ENCODE peak calls at places on chromosomes 7 and 10, in six cellular contexts. L is endodermal cell; R is activated CD4-positive, alpha-beta T cell treated with anti-CD3 and anti-CD28 coated beads, Interleukin-2, amount 50 U/mL, for 24 hours; E is stimulated activated CD4-positive, alpha-beta T cell treated with anti-CD3 and anti-CD28 coated beads, Interleukin-15, amount 100 ng/mL, for 1 hour; I is Karpas-422; A is nephron progenitor cell. K is an unnamed sample.

GRCh38 chr7:108051449-108051848 is 48.5 kb upstream of the LAMB1 start:
- DNase-seq in R (no peak), A (no peak), I (no peak), E (no peak), L (no peak), K (no peak)

GRCh38 chr10:129274928-129275474 is 192.0 kb upstream of the MGMT start:
- DNase-seq in E (no peak), L (peak), R (no peak), A (peak), I (peak), K (no peak)

GRCh38 chr10:23516530-23516929 is 77.7 kb downstream of the OTUD1 start:
- DNase-seq in A (peak), R (no peak), I (no peak), L (no peak), E (no peak), K (no peak)

GRCh38 chr7:1175967-1176851 is 16.2 kb upstream of the ZFAND2A start:
- DNase-seq in E (peak), A (peak), R (peak), L (peak), I (peak), K (peak)

GRCh38 chr7:143372070-143372469 is 9.1 kb upstream of the ZYX start:
- DNase-seq in R (peak), L (peak), A (no peak), E (no peak), I (no peak), K (peak)

GRCh38 chr10:132271458-132272011 is 36.2 kb downstream of the STK32C start:
- DNase-seq in I (no peak), E (no peak), R (no peak), A (no peak), L (no peak), K (no peak)

GRCh38 chr10:70656489-70656888 is 15.8 kb upstream of the ADAMTS14 start:
- DNase-seq in R (peak), L (no peak), A (no peak), I (peak), E (no peak), K (peak)

GRCh38 chr10:78763651-78764395 is 304.9 kb upstream of the ZMIZ1 start:
- DNase-seq in R (no peak), L (no peak), I (no peak), A (no peak), E (no peak), K (peak)

GRCh38 chr7:10022957-10023356 is 950.7 kb upstream of the PHF14 start:
- DNase-seq in I (no peak), E (no peak), R (no peak), A (peak), L (peak), K (no peak)

GRCh38 chr10:129971381-129972144 is 7.5 kb upstream of the EBF3 start:
- DNase-seq in E (no peak), A (peak), R (no peak), L (peak), I (peak), K (peak)

GRCh38 chr10:1939016-1939415 is 201.7 kb upstream of the ADARB2 start:
- DNase-seq in L (no peak), A (no peak), E (peak), R (peak), I (no peak), K (peak)

GRCh38 chr7:11203688-11204087 is 230.0 kb downstream of the PHF14 start:
- DNase-seq in L (no peak), E (no peak), R (no peak), I (no peak), A (peak), K (no peak)

GRCh38 chr10:115849197-115849596 is 423.8 kb downstream of the GFRA1 start:
- DNase-seq in L (no peak), E (no peak), A (no peak), R (no peak), I (no peak), K (no peak)

GRCh38 chr10:125694874-125695273 is 11.9 kb upstream of the TEX36 start:
- DNase-seq in R (no peak), I (no peak), A (no peak), L (no peak), E (no peak), K (no peak)

GRCh38 chr10:95341716-95342130 is 50.9 kb upstream of the PDLIM1 start:
- DNase-seq in E (no peak), A (no peak), I (no peak), R (no peak), L (no peak), K (no peak)

GRCh38 chr10:112811741-112812551 is 138.1 kb upstream of the TCF7L2 start:
- DNase-seq in R (no peak), E (no peak), L (peak), A (no peak), I (no peak), K (no peak)

GRCh38 chr7:16616542-16616941 is 29.0 kb downstream of the ANKMY2 start:
- DNase-seq in L (peak), R (no peak), I (no peak), E (no peak), A (no peak), K (no peak)

GRCh38 chr7:90622670-90623069 is 26.5 kb downstream of the CDK14 start:
- DNase-seq in I (no peak), A (no peak), L (no peak), E (no peak), R (no peak), K (no peak)

GRCh38 chr7:117216436-117217069 is 106.3 kb downstream of the WNT2 start:
- DNase-seq in I (no peak), E (no peak), A (peak), L (no peak), R (no peak), K (no peak)

GRCh38 chr7:122301291-122301690 is 3.3 kb downstream of the FEZF1 start:
- DNase-seq in E (no peak), L (no peak), I (no peak), R (no peak), A (no peak), K (no peak)

GRCh38 chr7:157010588-157011332 is at the start of gene MNX1:
- DNase-seq in I (peak), R (no peak), A (peak), E (no peak), L (peak), K (peak)

GRCh38 chr7:106190589-106191330 is 78.6 kb upstream of the SYPL1 start:
- DNase-seq in L (no peak), A (no peak), E (no peak), I (no peak), R (no peak), K (no peak)

GRCh38 chr10:16832351-16833080 is 15.3 kb upstream of the RSU1 start:
- DNase-seq in A (no peak), L (no peak), E (no peak), R (no peak), I (no peak), K (no peak)

GRCh38 chr10:2037246-2037645 is 299.9 kb upstream of the ADARB2 start:
- DNase-seq in L (no peak), A (no peak), R (no peak), I (no peak), E (no peak), K (no peak)

GRCh38 chr7:45872116-45873034 is 507 bp downstream of the CCDC201 start:
- DNase-seq in I (peak), E (no peak), L (peak), A (peak), R (no peak), K (no peak)

GRCh38 chr10:77441541-77442175 is 195.9 kb downstream of the KCNMA1 start:
- DNase-seq in E (no peak), I (no peak), R (no peak), A (no peak), L (peak), K (no peak)

GRCh38 chr7:143318661-143319060 is 2.8 kb downstream of the CLCN1 start:
- DNase-seq in E (no peak), A (no peak), R (no peak), I (no peak), L (no peak), K (no peak)

GRCh38 chr7:118195837-118196474 is 12.0 kb downstream of the LSM8 start:
- DNase-seq in E (peak), R (peak), I (peak), A (peak), L (peak), K (peak)

K was measured in activated T-cell treated with anti-CD3 and anti-CD28 coated beads, Interleukin-2, amount 50 U/mL, for 72 hours.